ENCODE peak calls at places on chromosomes 3 and 15, in nine cellular contexts. L is WTC11, N is heart left ventricle, I is bronchial epithelial cell, R is neural progenitor cell, D is type B pancreatic cell, K is nephron progenitor cell, G is WERI-Rb-1, P is PC-9. A is an unnamed sample.

GRCh38 chr15:88187195-88187594 is 69.3 kb downstream of the NTRK3 start:
- DNase-seq in L (no peak), N (no peak), I (no peak), R (no peak), D (no peak), K (no peak), G (no peak), P (no peak), A (no peak)

GRCh38 chr15:80159811-80160569 is 7.2 kb downstream of the FAH start:
- DNase-seq in L (no peak), N (no peak), I (no peak), R (no peak), D (no peak), K (no peak), G (no peak), P (no peak), A (no peak)

GRCh38 chr3:133271491-133271890 is 128.4 kb upstream of the BFSP2 start:
- DNase-seq in L (no peak), N (no peak), I (peak), R (peak), D (no peak), K (no peak), G (peak), P (no peak), A (no peak)

GRCh38 chr15:57085267-57085666 is 166.8 kb downstream of the TCF12 start:
- DNase-seq in L (no peak), N (no peak), I (peak), R (no peak), D (no peak), K (no peak), G (no peak), P (no peak), A (no peak)

GRCh38 chr3:31532587-31533168 is at the start of gene STT3B:
- DNase-seq in L (no peak), N (peak), I (peak), R (no peak), D (no peak), K (no peak), G (no peak), P (no peak), A (peak)

GRCh38 chr15:92869263-92869940 is 30.7 kb upstream of the CHD2 start:
- DNase-seq in L (no peak), N (no peak), I (peak), R (no peak), D (no peak), K (no peak), G (no peak), P (peak), A (no peak)

GRCh38 chr3:133855772-133856171 is 39.9 kb downstream of the RAB6B start:
- DNase-seq in L (no peak), N (no peak), I (no peak), R (no peak), D (no peak), K (no peak), G (no peak), P (no peak), A (no peak)

GRCh38 chr3:111315911-111316310 is 226.1 kb upstream of the CD96 start:
- DNase-seq in L (no peak), N (no peak), I (peak), R (no peak), D (no peak), K (no peak), G (no peak), P (peak), A (no peak)

GRCh38 chr3:42537350-42537749 is 34.9 kb downstream of the VIPR1 start:
- DNase-seq in L (no peak), N (no peak), I (no peak), R (no peak), D (no peak), K (no peak), G (no peak), P (no peak), A (no peak)

GRCh38 chr3:177610677-177611654 is 413.7 kb upstream of the TBL1XR1 start:
- DNase-seq in L (no peak), N (no peak), I (no peak), R (no peak), D (no peak), K (no peak), G (peak), P (peak), A (no peak)

GRCh38 chr3:108818404-108818803 is 4.2 kb upstream of the TRAT1 start:
- DNase-seq in L (peak), N (no peak), I (peak), R (peak), D (no peak), K (peak), G (peak), P (peak), A (no peak)

GRCh38 chr3:135452881-135453280 is 512.6 kb upstream of the PPP2R3A start:
- DNase-seq in L (peak), N (no peak), I (no peak), R (no peak), D (no peak), K (peak), G (peak), P (no peak), A (no peak)

GRCh38 chr15:64828985-64829384 is 3.5 kb upstream of the PIF1 start:
- DNase-seq in L (no peak), N (no peak), I (peak), R (no peak), D (no peak), K (no peak), G (no peak), P (no peak), A (no peak)

GRCh38 chr15:36278219-36278618 is 301.2 kb upstream of the CDIN1 start:
- DNase-seq in L (no peak), N (no peak), I (peak), R (peak), D (no peak), K (no peak), G (peak), P (peak), A (no peak)

GRCh38 chr3:167684389-167684993 is 30.7 kb upstream of the WDR49 start:
- DNase-seq in L (peak), N (no peak), I (peak), R (peak), D (no peak), K (peak), G (peak), P (peak), A (no peak)

GRCh38 chr3:42735609-42736008 is 33.0 kb upstream of the HHATL start:
- DNase-seq in L (no peak), N (no peak), I (no peak), R (no peak), D (no peak), K (no peak), G (no peak), P (no peak), A (no peak)

GRCh38 chr3:100665230-100665629 is 44.1 kb upstream of the TFG start:
- DNase-seq in L (no peak), N (no peak), I (no peak), R (no peak), D (no peak), K (no peak), G (no peak), P (no peak), A (no peak)

GRCh38 chr15:64740361-64741170 is 34.8 kb downstream of the RBPMS2 start:
- DNase-seq in L (no peak), N (peak), I (peak), R (no peak), D (no peak), K (no peak), G (peak), P (peak), A (no peak)

GRCh38 chr3:38610934-38611333 is 38.6 kb downstream of the SCN5A start:
- DNase-seq in L (no peak), N (no peak), I (no peak), R (no peak), D (no peak), K (no peak), G (no peak), P (no peak), A (no peak)

GRCh38 chr15:89845305-89845893 is 30.7 kb upstream of the ANPEP start:
- DNase-seq in L (no peak), N (no peak), I (peak), R (no peak), D (no peak), K (no peak), G (no peak), P (peak), A (no peak)

GRCh38 chr15:70480196-70480856 is 283.0 kb downstream of the UACA start:
- DNase-seq in L (no peak), N (no peak), I (no peak), R (no peak), D (no peak), K (no peak), G (no peak), P (no peak), A (no peak)

GRCh38 chr15:37764733-37765191 is 169.7 kb upstream of the TMCO5A start:
- DNase-seq in L (peak), N (no peak), I (peak), R (peak), D (no peak), K (peak), G (peak), P (peak), A (peak)

GRCh38 chr3:114365909-114366308 is 72.1 kb downstream of the TIGIT start:
- DNase-seq in L (no peak), N (no peak), I (peak), R (no peak), D (no peak), K (no peak), G (no peak), P (no peak), A (no peak)

GRCh38 chr3:139202226-139202958 is 141.4 kb upstream of the MRPS22 start:
- DNase-seq in L (peak), N (peak), I (peak), R (peak), D (no peak), K (peak), G (peak), P (peak), A (peak)

GRCh38 chr3:157832588-157832987 is 273.6 kb downstream of the SHOX2 start:
- DNase-seq in L (no peak), N (no peak), I (no peak), R (no peak), D (no peak), K (no peak), G (no peak), P (no peak), A (no peak)

GRCh38 chr3:134933997-134934396 is 138.9 kb downstream of the EPHB1 start:
- DNase-seq in L (no peak), N (no peak), I (no peak), R (no peak), D (no peak), K (no peak), G (no peak), P (no peak), A (no peak)

GRCh38 chr3:53718462-53718861 is 127.8 kb downstream of the CHDH start:
- DNase-seq in L (no peak), N (no peak), I (no peak), R (no peak), D (no peak), K (no peak), G (no peak), P (no peak), A (no peak)

GRCh38 chr15:84748274-84749110 is at the start of gene ZNF592:
- DNase-seq in L (peak), N (peak), I (peak), R (peak), D (peak), K (peak), G (peak), P (peak), A (peak)

GRCh38 chr15:25176616-25176923 is 221.8 kb downstream of the SNRPN start:
- DNase-seq in L (peak), N (no peak), I (no peak), R (no peak), D (no peak), K (no peak), G (peak), P (no peak), A (peak)

GRCh38 chr3:195259146-195259563 is 11.8 kb downstream of the XXYLT1 start:
- DNase-seq in L (no peak), N (no peak), I (peak), R (no peak), D (no peak), K (no peak), G (no peak), P (no peak), A (no peak)

GRCh38 chr15:100670505-100671021 is 68.2 kb downstream of the ASB7 start:
- DNase-seq in L (no peak), N (no peak), I (no peak), R (no peak), D (no peak), K (no peak), G (no peak), P (no peak), A (no peak)

GRCh38 chr15:70762469-70763119 is 764 bp downstream of the UACA start:
- DNase-seq in L (peak), N (peak), I (peak), R (peak), D (no peak), K (peak), G (peak), P (peak), A (peak)

GRCh38 chr15:33311312-33311971 is 675 bp downstream of the RYR3 start:
- DNase-seq in L (peak), N (peak), I (no peak), R (peak), D (no peak), K (peak), G (peak), P (no peak), A (peak)

DNA sequence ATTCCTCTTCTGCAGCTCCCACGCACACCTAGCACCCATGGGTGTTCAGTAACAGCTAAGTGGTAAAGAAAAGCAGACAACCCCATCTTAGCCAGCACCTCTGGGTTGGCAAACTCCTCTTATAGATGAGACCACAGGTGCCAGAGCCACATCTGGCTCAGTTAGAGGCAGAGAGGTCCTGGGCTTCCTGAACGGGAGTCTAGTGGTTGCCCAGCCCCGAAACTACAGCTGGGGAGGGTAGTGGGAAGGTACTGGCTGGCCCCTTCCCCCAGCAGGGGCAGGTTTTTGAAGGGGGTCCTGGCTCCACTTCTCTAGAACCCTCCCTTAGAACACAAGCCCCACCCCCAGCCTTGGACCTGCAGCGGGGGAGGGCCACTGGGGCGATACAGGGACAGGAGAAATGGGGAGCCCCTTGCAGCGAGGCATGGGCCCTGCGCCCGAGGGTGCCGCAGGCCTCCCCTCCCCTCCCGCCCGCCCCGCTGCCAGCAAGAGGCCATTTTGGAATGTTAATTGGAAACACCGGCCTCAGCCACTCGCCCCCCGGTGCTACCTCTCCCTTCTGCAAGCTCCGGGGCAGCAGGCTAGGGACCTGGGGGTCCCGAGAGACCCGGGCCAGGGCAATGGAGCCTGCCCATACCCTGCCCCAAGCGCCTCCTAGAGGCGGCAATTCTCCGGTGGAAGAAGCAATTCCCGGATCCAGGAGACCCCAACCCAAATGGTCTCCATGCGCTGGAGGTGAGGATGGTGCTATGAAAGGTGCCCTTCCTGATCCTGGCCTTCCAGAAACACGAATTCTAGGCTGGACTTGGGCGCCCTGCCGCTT is 1.5 kb downstream of the DUSP7 start:
- DNase-seq in L (peak), N (no peak), I (no peak), R (peak), D (no peak), K (peak), G (no peak), P (no peak), A (peak)
- TF ChIP-seq CTCF in L (no peak), N (peak), I (peak), R (peak), D (peak), K (peak), G (peak), P (peak), A (no peak)

GRCh38 chr15:41585140-41586047 is 26.4 kb downstream of the TYRO3 start:
- DNase-seq in L (peak), N (peak), I (peak), R (peak), D (no peak), K (peak), G (no peak), P (peak), A (peak)
- TF ChIP-seq CTCF in L (no peak), N (no peak), I (peak), R (peak), D (peak), K (peak), G (no peak), P (no peak), A (peak)

GRCh38 chr3:28077566-28077965 is 163.9 kb upstream of the CMC1 start:
- DNase-seq in L (peak), N (peak), I (peak), R (peak), D (no peak), K (peak), G (peak), P (no peak), A (no peak)
- TF ChIP-seq CTCF in L (no peak), N (peak), I (no peak), R (no peak), D (no peak), K (no peak), G (no peak), P (no peak), A (no peak)

GRCh38 chr3:131218196-131218595 is 163.4 kb upstream of the NUDT16 start:
- DNase-seq in L (no peak), N (no peak), I (peak), R (no peak), D (no peak), K (no peak), G (no peak), P (no peak), A (no peak)
- TF ChIP-seq CTCF in L (no peak), N (no peak), I (no peak), R (no peak), D (no peak), K (no peak), G (no peak), P (no peak), A (no peak)

DNA sequence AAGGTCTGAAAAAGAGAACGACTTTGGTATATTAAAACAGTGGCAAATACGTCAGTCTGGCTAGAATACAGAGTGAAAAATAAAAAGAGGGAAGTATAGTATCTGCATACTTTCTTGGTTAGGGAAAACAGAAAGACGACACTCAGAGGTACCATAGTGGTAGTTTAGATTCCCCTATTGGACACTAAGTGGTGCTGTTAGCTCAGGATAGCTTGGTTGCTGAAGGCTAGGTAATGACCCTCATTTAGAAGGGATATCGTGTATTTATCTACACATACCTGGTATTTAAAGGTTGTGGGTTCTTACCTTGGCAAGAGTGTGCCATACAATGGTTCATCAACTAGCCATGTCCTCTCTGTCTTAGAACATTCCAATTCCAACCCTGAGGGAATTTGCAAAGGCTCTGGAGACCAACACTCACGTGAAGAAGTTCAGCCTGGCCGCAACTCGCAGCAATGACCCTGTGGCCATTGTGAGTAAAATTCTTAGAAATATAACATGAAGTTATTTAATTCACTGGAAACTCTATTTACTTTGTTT is 31.0 kb downstream of the TMOD2 start:
- DNase-seq in L (no peak), N (no peak), I (no peak), R (peak), D (no peak), K (no peak), G (no peak), P (peak), A (no peak)
- TF ChIP-seq CTCF in L (peak), N (no peak), I (peak), R (peak), D (peak), K (no peak), G (peak), P (peak), A (peak)

GRCh38 chr3:63479661-63480035 is 172.8 kb upstream of the SNTN start:
- DNase-seq in L (no peak), N (no peak), I (no peak), R (no peak), D (no peak), K (no peak), G (no peak), P (no peak), A (no peak)

GRCh38 chr3:63477494-63478129 is 174.9 kb upstream of the SNTN start:
- DNase-seq in L (no peak), N (no peak), I (no peak), R (no peak), D (no peak), K (no peak), G (no peak), P (no peak), A (no peak)

GRCh38 chr3:63478962-63479660 is 173.4 kb upstream of the SNTN start:
- DNase-seq in L (no peak), N (no peak), I (no peak), R (no peak), D (no peak), K (no peak), G (no peak), P (no peak), A (no peak)

GRCh38 chr3:63481627-63482026 is 170.8 kb upstream of the SNTN start:
- DNase-seq in L (no peak), N (no peak), I (no peak), R (no peak), D (no peak), K (no peak), G (no peak), P (no peak), A (no peak)
- TF ChIP-seq CTCF in L (no peak), N (no peak), I (no peak), R (no peak), D (no peak), K (no peak), G (no peak), P (no peak), A (no peak)

GRCh38 chr3:188331166-188331565 is 177.2 kb downstream of the LPP start:
- DNase-seq in L (no peak), N (no peak), I (no peak), R (no peak), D (no peak), K (no peak), G (no peak), P (no peak), A (no peak)

GRCh38 chr3:188326968-188327367 is 173.0 kb downstream of the LPP start:
- DNase-seq in L (no peak), N (no peak), I (no peak), R (no peak), D (no peak), K (no peak), G (no peak), P (no peak), A (no peak)

GRCh38 chr3:188332085-188332484 is 178.1 kb downstream of the LPP start:
- DNase-seq in L (no peak), N (no peak), I (no peak), R (no peak), D (no peak), K (no peak), G (no peak), P (no peak), A (no peak)

GRCh38 chr3:188327433-188327832 is 173.5 kb downstream of the LPP start:
- DNase-seq in L (no peak), N (no peak), I (no peak), R (no peak), D (no peak), K (no peak), G (no peak), P (no peak), A (no peak)

GRCh38 chr3:188330138-188330537 is 176.2 kb downstream of the LPP start:
- DNase-seq in L (no peak), N (no peak), I (no peak), R (no peak), D (no peak), K (no peak), G (no peak), P (no peak), A (no peak)
- TF ChIP-seq CTCF in L (no peak), N (no peak), I (no peak), R (no peak), D (no peak), K (no peak), G (no peak), P (no peak), A (no peak)

GRCh38 chr3:126659915-126660886 is 5.3 kb upstream of the TXNRD3 start:
- DNase-seq in L (peak), N (no peak), I (no peak), R (peak), D (no peak), K (no peak), G (no peak), P (no peak), A (no peak)
- TF ChIP-seq CTCF in L (no peak), N (no peak), I (peak), R (peak), D (peak), K (no peak), G (peak), P (no peak), A (peak)